ENCODE peak calls at places on chromosomes 1 and 21, in seven cellular contexts. D is K562, I is stomach, O is prostate gland, G is endothelial cell of umbilical vein, S is HCT116, P is sigmoid colon. V is an unnamed sample.

GRCh38 chr1:20466231-20466630 is 19.8 kb downstream of the CAMK2N1 start:
- DNase-seq in O (no peak), D (no peak), S (no peak), P (no peak), G (no peak), I (no peak), V (no peak)

GRCh38 chr1:166062695-166063094 is 104.1 kb downstream of the FAM78B start:
- DNase-seq in O (no peak), S (no peak), I (no peak), D (no peak), G (no peak), P (no peak), V (no peak)

GRCh38 chr1:101235241-101235695 is 1.6 kb upstream of the S1PR1 start:
- DNase-seq in O (no peak), S (no peak), D (no peak), I (no peak), G (no peak), P (no peak), V (no peak)

GRCh38 chr21:40143822-40144525 is 276.7 kb downstream of the PCP4 start:
- DNase-seq in I (peak; percentile 60), D (peak; percentile 56), P (no peak), G (peak; percentile 16), O (peak; percentile 53), S (peak; percentile 6), V (peak; percentile 61)

GRCh38 chr1:241336335-241336734 is 20.7 kb downstream of the RGS7 start:
- DNase-seq in D (no peak), I (no peak), G (peak; percentile 4), O (no peak), S (no peak), P (no peak), V (no peak)

GRCh38 chr21:14474995-14475394 is 71.1 kb downstream of the SAMSN1 start:
- DNase-seq in P (no peak), O (no peak), I (no peak), D (no peak), G (no peak), S (no peak), V (no peak)

GRCh38 chr21:32802954-32803353 is 31.4 kb upstream of the PAXBP1 start:
- DNase-seq in P (no peak), D (no peak), I (no peak), O (no peak), G (no peak), S (no peak), V (no peak)

GRCh38 chr1:35764283-35764682 is 5.5 kb downstream of the CLSPN start:
- DNase-seq in G (no peak), P (no peak), S (no peak), I (no peak), O (no peak), D (no peak), V (no peak)

GRCh38 chr1:173868266-173869107 is at the start of gene ZBTB37:
- DNase-seq in I (peak; percentile 96), S (peak; percentile 79), G (peak; percentile 88), O (peak; percentile 91), P (peak; percentile 91), D (peak; percentile 99), V (peak; percentile 90)

GRCh38 chr1:96364576-96364975 is 357.0 kb upstream of the PTBP2 start:
- DNase-seq in P (no peak), D (no peak), G (no peak), I (no peak), S (no peak), O (no peak), V (no peak)

GRCh38 chr1:39173119-39173994 is 31.1 kb upstream of the MACF1 start:
- DNase-seq in G (no peak), D (no peak), S (no peak), P (no peak), O (no peak), I (no peak), V (no peak)

GRCh38 chr1:201675143-201675542 is 136.2 kb downstream of the NAV1 start:
- DNase-seq in D (no peak), I (peak; percentile 31), S (no peak), O (no peak), P (no peak), G (peak; percentile 38), V (no peak)

GRCh38 chr1:165228676-165229075 is 127.8 kb downstream of the LMX1A start:
- DNase-seq in O (no peak), G (no peak), I (no peak), P (no peak), D (no peak), S (no peak), V (no peak)

GRCh38 chr1:17496419-17496818 is 43.1 kb upstream of the ARHGEF10L start:
- DNase-seq in O (no peak), P (no peak), I (no peak), S (no peak), G (no peak), D (no peak), V (no peak)

GRCh38 chr1:34500451-34500850 is 254.4 kb upstream of the GJB5 start:
- DNase-seq in G (no peak), I (no peak), D (no peak), O (no peak), S (no peak), P (no peak), V (no peak)

GRCh38 chr1:6419397-6419802 is 319 bp downstream of the HES2 start:
- DNase-seq in O (no peak), G (no peak), D (no peak), I (no peak), S (no peak), P (no peak), V (no peak)

GRCh38 chr1:3471356-3472087 is 17.1 kb downstream of the ARHGEF16 start:
- DNase-seq in D (peak; percentile 70), G (peak; percentile 35), O (no peak), I (no peak), P (no peak), S (no peak), V (no peak)

GRCh38 chr1:185158806-185159205 is 1.8 kb downstream of the SWT1 start:
- DNase-seq in S (no peak), P (no peak), O (no peak), I (no peak), G (no peak), D (no peak), V (no peak)

GRCh38 chr1:200253774-200254495 is 155.9 kb downstream of the ZNF281 start:
- DNase-seq in O (no peak), G (no peak), S (no peak), P (no peak), I (no peak), D (no peak), V (no peak)

GRCh38 chr1:92016720-92017316 is 13.0 kb upstream of the EPHX4 start:
- DNase-seq in P (no peak), O (no peak), G (no peak), I (no peak), S (no peak), D (no peak), V (no peak)

GRCh38 chr1:205769641-205770365 is 5.5 kb downstream of the RAB29 start:
- DNase-seq in P (no peak), I (no peak), S (no peak), O (no peak), D (no peak), G (no peak), V (no peak)

GRCh38 chr1:102434421-102434820 is 437.7 kb upstream of the OLFM3 start:
- DNase-seq in D (peak; percentile 2), I (no peak), P (no peak), O (no peak), S (peak; percentile 10), G (peak; percentile 11), V (no peak)

GRCh38 chr1:6103854-6104530 is 58.3 kb downstream of the KCNAB2 start:
- DNase-seq in G (no peak), S (no peak), P (peak; percentile 54), O (no peak), I (no peak), D (no peak), V (no peak)

GRCh38 chr1:13871916-13872315 is 171.9 kb downstream of the PRDM2 start:
- DNase-seq in D (no peak), I (no peak), O (no peak), P (no peak), S (no peak), G (no peak), V (no peak)

GRCh38 chr1:2257245-2257627 is 29.1 kb downstream of the SKI start:
- DNase-seq in P (no peak), I (no peak), G (no peak), D (no peak), O (no peak), S (no peak), V (no peak)
- H3K4me3 ChIP-seq in P (no peak overlapping the region), I (no peak overlapping the region), G (no peak overlapping the region), D (no peak overlapping the region), O (no peak overlapping the region), S (no peak overlapping the region), V (no peak overlapping the region)

GRCh38 chr1:59601032-59601431 is 213.7 kb upstream of the HOOK1 start:
- DNase-seq in D (no peak), O (no peak), S (no peak), G (no peak), P (peak; percentile 93), I (no peak), V (no peak)
- TF ChIP-seq POLR2AphosphoS5 in D (no peak), O (no peak), S (no peak), G (no peak), P (peak; percentile 95), I (peak; percentile 84), V (no peak)

DNA sequence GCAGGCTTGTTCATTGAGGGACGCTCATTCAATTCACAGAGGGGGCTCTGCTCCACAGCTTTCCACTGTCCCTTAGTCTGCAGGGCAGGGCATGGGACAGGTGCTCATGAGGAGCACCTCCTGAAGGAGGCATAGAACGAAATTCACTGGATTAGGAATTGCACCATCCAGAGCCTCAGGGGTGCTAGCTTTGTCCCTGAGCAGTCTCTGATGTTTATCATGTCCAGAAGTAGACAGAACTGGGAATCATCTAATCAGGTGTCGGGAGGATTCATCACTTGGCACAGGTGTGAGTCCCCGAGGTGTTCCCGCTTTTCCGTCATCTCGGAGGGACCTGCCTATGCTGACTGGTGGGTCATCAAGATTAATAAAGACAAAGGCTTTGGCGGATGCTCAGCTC is 321.4 kb downstream of the AJAP1 start:
- DNase-seq in O (no peak), D (no peak), I (no peak), G (no peak), S (no peak), P (peak; percentile 25), V (no peak)
- TF ChIP-seq POLR2A in O (no peak), D (no peak), I (no peak), G (no peak), S (no peak), P (no peak), V (no peak)

GRCh38 chr21:41361053-41361785 is 608 bp upstream of the MX2 start:
- DNase-seq in I (no peak), S (no peak), G (no peak), D (no peak), P (no peak), O (no peak), V (peak; percentile 17)
- H3K4me3 ChIP-seq in I (peak overlapping the region; percentile 33), S (no peak overlapping the region), G (no peak overlapping the region), D (no peak overlapping the region), P (no peak overlapping the region), O (no peak overlapping the region), V (peak overlapping the region; percentile 68)

GRCh38 chr21:42878678-42878992 is 704 bp downstream of the WDR4 start:
- DNase-seq in O (no peak), S (no peak), P (no peak), G (no peak), D (no peak), I (no peak), V (no peak)
- TF ChIP-seq POLR2AphosphoS5 in O (no peak), S (no peak), P (no peak), G (no peak), D (no peak), I (no peak), V (no peak)